ENCODE peak calls at places on chromosomes 7 and 10, in six cellular contexts. U, H, F, J, G and Z are unnamed samples.

GRCh38 chr10:3095373-3096139 is 28.2 kb downstream of the PFKP start:
- DNase-seq in G (peak), J (peak), F (no peak), H (no peak), U (peak), Z (no peak)

GRCh38 chr7:1076184-1077072 is 11.5 kb upstream of the GPER1 start:
- DNase-seq in G (no peak), U (no peak), J (no peak), H (peak), F (no peak), Z (no peak)

GRCh38 chr7:117219485-117219884 is 103.4 kb downstream of the WNT2 start:
- DNase-seq in G (no peak), U (no peak), J (peak), F (no peak), H (no peak), Z (no peak)

GRCh38 chr10:2933924-2934323 is 133.4 kb upstream of the PFKP start:
- DNase-seq in H (no peak), G (no peak), F (no peak), U (no peak), J (no peak), Z (no peak)

GRCh38 chr7:151254316-151254715 is 5.8 kb upstream of the SMARCD3 start:
- DNase-seq in J (no peak), G (no peak), F (no peak), U (no peak), H (peak), Z (no peak)

GRCh38 chr7:12961910-12962309 is 274.5 kb downstream of the ARL4A start:
- DNase-seq in G (no peak), F (no peak), U (no peak), J (no peak), H (no peak), Z (no peak)

GRCh38 chr7:144459635-144460034 is 56.1 kb upstream of the NOBOX start:
- DNase-seq in J (no peak), G (no peak), U (no peak), F (no peak), H (no peak), Z (no peak)

GRCh38 chr10:33139191-33139646 is 181.2 kb upstream of the ITGB1 start:
- DNase-seq in G (peak), F (peak), H (no peak), J (no peak), U (peak), Z (no peak)

GRCh38 chr10:130999376-131000202 is 311.9 kb downstream of the TCERG1L start:
- DNase-seq in H (no peak), J (no peak), G (no peak), F (no peak), U (no peak), Z (no peak)

GRCh38 chr10:130997267-130998045 is 314.1 kb downstream of the TCERG1L start:
- DNase-seq in U (no peak), J (no peak), H (no peak), F (no peak), G (no peak), Z (no peak)

GRCh38 chr10:131000244-131000643 is 311.3 kb downstream of the TCERG1L start:
- DNase-seq in H (no peak), G (no peak), J (no peak), U (no peak), F (no peak), Z (no peak)

GRCh38 chr10:130998642-130999041 is 312.9 kb downstream of the TCERG1L start:
- DNase-seq in H (no peak), J (no peak), U (no peak), F (no peak), G (no peak), Z (no peak)

DNA sequence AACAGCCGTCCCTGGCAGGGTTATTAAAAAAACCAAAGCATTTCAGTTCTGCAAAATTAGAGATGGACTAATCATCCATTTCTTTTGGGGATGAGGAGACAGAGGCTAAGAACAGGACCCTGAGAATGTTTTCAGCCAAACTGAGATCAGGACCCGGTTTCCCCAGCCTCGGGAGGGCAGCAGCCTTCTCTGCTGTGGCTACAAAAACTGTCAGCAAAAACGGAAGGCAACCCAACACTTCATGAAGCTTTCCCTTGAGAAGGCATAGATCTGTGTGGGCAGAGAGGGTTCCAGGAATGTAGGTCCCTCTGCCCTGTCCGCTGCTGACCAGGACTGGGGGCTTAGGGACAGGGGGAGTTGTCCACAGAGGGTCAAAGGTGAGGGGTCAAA is 313.5 kb downstream of the TCERG1L start:
- DNase-seq in J (no peak), F (no peak), H (no peak), G (no peak), U (no peak), Z (no peak)
- H3K27ac ChIP-seq in J (no peak), F (no peak), H (no peak), G (no peak), U (no peak), Z (no peak)

DNA sequence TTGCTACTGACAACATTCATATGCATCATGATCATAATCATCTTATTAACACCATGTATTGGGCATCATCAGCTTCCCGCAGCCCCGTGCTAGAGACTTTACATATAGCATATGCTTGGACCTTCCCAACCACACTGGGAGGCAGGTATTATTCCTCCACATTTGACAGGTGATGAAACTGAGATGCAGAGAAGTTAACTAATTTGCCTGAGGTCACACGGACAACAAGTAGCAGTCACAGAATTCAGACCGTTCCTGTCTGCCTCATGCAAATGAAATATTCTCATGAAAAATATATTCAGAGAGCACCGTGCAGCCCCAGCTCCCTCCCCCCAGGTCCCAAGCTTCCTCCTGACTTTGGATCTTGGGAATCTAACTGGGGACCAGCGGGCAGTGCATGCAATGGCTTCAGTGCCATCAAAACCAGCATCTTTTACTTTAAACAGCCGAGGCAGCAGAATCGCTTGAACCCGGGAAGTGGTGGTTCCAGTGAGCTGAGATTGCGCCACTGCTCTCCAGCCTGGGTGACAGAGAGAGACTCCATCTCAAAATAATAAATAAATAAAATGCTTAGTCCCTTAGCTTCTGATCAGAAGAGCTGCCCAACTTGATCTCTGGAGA is 112.2 kb upstream of the GPR26 start:
- DNase-seq in J (no peak), G (no peak), H (no peak), F (no peak), U (no peak), Z (no peak)
- H3K27ac ChIP-seq in J (no peak), G (no peak), H (no peak), F (no peak), U (no peak), Z (no peak)

GRCh38 chr7:44698046-44698580 is 50.5 kb upstream of the ZMIZ2 start:
- DNase-seq in F (no peak), U (no peak), H (no peak), J (no peak), G (no peak), Z (no peak)
- H3K27ac ChIP-seq in F (no peak), U (no peak), H (no peak), J (no peak), G (no peak), Z (no peak)

GRCh38 chr10:124971276-124971675 is 29.4 kb downstream of the ZRANB1 start:
- DNase-seq in F (no peak), G (no peak), U (no peak), H (no peak), J (no peak), Z (no peak)
- H3K27ac ChIP-seq in F (peak), G (no peak), U (no peak), H (peak), J (no peak), Z (peak)

GRCh38 chr7:130909881-130910672 is 176.1 kb upstream of the KLF14 start:
- DNase-seq in J (peak), G (no peak), F (no peak), H (no peak), U (no peak), Z (no peak)

GRCh38 chr7:130908345-130909160 is 174.5 kb upstream of the KLF14 start:
- DNase-seq in H (no peak), J (peak), U (no peak), F (no peak), G (no peak), Z (no peak)

GRCh38 chr7:130910949-130911944 is 177.2 kb upstream of the KLF14 start:
- DNase-seq in G (no peak), F (no peak), U (no peak), J (peak), H (no peak), Z (no peak)

GRCh38 chr7:130907439-130907838 is 173.4 kb upstream of the KLF14 start:
- DNase-seq in U (no peak), G (no peak), H (no peak), J (no peak), F (no peak), Z (no peak)

GRCh38 chr7:130909161-130909836 is 175.3 kb upstream of the KLF14 start:
- DNase-seq in G (no peak), J (no peak), U (no peak), F (no peak), H (no peak), Z (no peak)
- H3K27ac ChIP-seq in G (no peak), J (peak), U (peak), F (no peak), H (no peak), Z (no peak)